ENCODE peak calls at places on chromosomes 3 and 15, in eight cellular contexts. S, E, Z, M, U, Y, A and X are unnamed samples.

GRCh38 chr15:67805008-67805681 is 20.2 kb upstream of the SKOR1 start:
- DNase-seq in Y (no peak), A (no peak), Z (no peak), M (no peak), E (no peak), S (no peak), U (no peak), X (no peak)

GRCh38 chr3:186239321-186239720 is 122.7 kb downstream of the DGKG start:
- DNase-seq in M (no peak), S (no peak), A (peak), Y (no peak), E (no peak), U (no peak), Z (peak), X (no peak)

GRCh38 chr3:30644615-30645014 is 38.2 kb downstream of the TGFBR2 start:
- DNase-seq in Z (peak), A (peak), E (no peak), S (no peak), U (peak), M (no peak), Y (peak), X (no peak)

GRCh38 chr3:184176377-184177330 is 2.0 kb downstream of the AP2M1 start:
- DNase-seq in S (peak), M (no peak), Z (peak), E (peak), Y (peak), U (no peak), A (peak), X (no peak)

GRCh38 chr15:101429646-101430045 is 59.9 kb downstream of the PCSK6 start:
- DNase-seq in Y (no peak), Z (no peak), M (no peak), A (no peak), S (no peak), E (no peak), U (no peak), X (no peak)

GRCh38 chr3:153621988-153622387 is 460.0 kb downstream of the RAP2B start:
- DNase-seq in Z (peak), Y (no peak), E (no peak), S (no peak), M (no peak), U (peak), A (no peak), X (peak)

GRCh38 chr15:51312132-51312531 is 26.3 kb downstream of the CYP19A1 start:
- DNase-seq in Z (no peak), Y (peak), M (no peak), A (no peak), E (no peak), U (no peak), S (no peak), X (no peak)

GRCh38 chr3:156817931-156818765 is 8.0 kb upstream of the LEKR1 start:
- DNase-seq in S (no peak), U (no peak), M (no peak), E (no peak), Y (no peak), Z (no peak), A (no peak), X (no peak)

GRCh38 chr3:12948371-12948770 is 107.0 kb upstream of the RPL32 start:
- DNase-seq in M (no peak), E (no peak), Z (peak), Y (peak), U (no peak), S (no peak), A (no peak), X (no peak)

GRCh38 chr15:31296304-31297220 is 30.1 kb upstream of the KLF13 start:
- DNase-seq in Y (no peak), S (no peak), M (no peak), Z (no peak), E (no peak), A (peak), U (no peak), X (no peak)

GRCh38 chr15:66886241-66886675 is 179.1 kb upstream of the SMAD3 start:
- DNase-seq in U (no peak), M (no peak), Y (no peak), A (no peak), E (no peak), Z (no peak), S (no peak), X (no peak)

GRCh38 chr15:84108725-84109124 is 126.8 kb upstream of the GOLGA6L4 start:
- DNase-seq in E (no peak), Y (peak), U (no peak), M (no peak), Z (no peak), A (no peak), S (peak), X (no peak)
- TF ChIP-seq CTCF in E (no peak), Y (peak), U (peak), M (no peak), Z (peak), A (no peak), S (peak), X (no peak)

DNA sequence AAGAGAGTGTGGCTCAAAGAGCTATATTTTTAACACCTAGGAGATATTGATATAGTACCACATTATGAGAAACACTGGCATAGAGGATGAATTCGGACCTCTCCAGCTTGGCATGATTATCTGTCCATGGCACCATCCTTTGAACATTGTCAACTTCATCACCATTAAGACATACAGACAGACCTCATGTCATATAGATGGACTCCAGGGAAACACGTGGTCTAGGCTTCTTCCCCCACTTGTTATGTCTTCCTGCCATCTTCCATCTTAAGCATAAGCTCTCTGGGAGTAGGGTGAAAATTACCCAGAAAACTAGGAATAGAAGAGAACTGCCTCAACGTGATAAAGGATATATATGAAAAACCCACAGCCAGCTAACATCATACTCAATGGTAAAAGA is 51.8 kb downstream of the OCA2 start:
- DNase-seq in A (no peak), M (no peak), Z (no peak), E (no peak), U (no peak), S (no peak), Y (no peak), X (no peak)
- TF ChIP-seq CTCF in A (no peak), M (no peak), Z (no peak), E (no peak), U (no peak), S (no peak), Y (no peak), X (no peak)

GRCh38 chr3:67529915-67530314 is 124.5 kb downstream of the SUCLG2 start:
- DNase-seq in Z (no peak), M (no peak), E (no peak), U (peak), Y (peak), S (no peak), A (no peak), X (no peak)

GRCh38 chr3:67526246-67526645 is 128.2 kb downstream of the SUCLG2 start:
- DNase-seq in Z (peak), M (no peak), S (no peak), A (no peak), U (no peak), Y (peak), E (peak), X (no peak)

GRCh38 chr3:67529337-67529736 is 125.1 kb downstream of the SUCLG2 start:
- DNase-seq in E (no peak), U (no peak), M (no peak), A (no peak), Y (no peak), S (no peak), Z (no peak), X (no peak)

GRCh38 chr3:67534594-67534993 is 119.8 kb downstream of the SUCLG2 start:
- DNase-seq in E (no peak), S (no peak), A (no peak), Z (no peak), M (no peak), U (no peak), Y (no peak), X (no peak)

DNA sequence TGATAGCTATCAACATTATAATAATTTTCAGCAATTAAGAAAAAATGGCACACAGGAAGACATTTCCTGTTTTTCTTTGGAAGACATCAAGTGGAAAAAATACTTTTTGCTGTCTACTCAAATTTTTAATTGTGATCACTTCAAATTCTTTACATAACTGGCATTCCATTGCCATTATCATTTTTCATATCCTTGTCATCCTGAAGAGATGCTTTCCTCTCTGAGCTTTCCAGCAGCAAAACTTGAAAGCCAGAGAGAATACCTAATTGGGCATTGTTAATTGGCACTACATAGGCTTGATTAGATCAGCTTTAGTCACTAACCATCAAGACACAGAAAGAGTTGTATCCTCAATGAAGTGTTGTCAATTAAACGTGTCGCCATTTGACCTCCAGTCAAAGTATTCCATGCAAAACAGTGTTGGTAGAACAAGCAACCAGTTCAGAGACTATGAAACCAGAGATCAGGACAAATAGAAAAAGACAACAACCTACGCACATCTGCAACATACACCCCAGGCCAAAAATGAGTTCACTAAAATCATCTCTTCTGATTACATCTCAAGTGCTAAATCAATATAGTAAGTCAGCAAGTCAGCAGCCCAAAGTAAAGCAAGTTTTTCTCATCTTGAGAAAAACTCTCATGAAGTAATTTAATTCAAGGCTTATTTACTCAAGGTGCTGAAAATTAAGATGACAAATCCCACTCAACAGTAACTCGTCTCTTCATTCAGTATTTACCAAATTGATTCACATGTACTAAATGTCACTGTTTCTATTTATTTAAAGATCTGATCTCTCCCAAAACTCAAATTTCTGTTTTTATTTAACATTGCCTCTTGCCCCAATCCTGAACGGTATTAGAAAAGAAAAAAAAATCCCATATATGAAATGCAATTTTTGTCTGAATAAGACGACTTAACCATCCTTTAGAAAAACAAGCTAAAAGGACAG is 123.0 kb downstream of the SUCLG2 start:
- DNase-seq in Z (no peak), A (no peak), S (no peak), U (no peak), Y (peak), E (no peak), M (no peak), X (no peak)
- TF ChIP-seq CTCF in Z (no peak), A (no peak), S (no peak), U (no peak), Y (no peak), E (no peak), M (no peak), X (no peak)

GRCh38 chr15:69531302-69532027 is 78.8 kb downstream of the RPLP1 start:
- DNase-seq in S (no peak), E (no peak), M (no peak), U (no peak), Y (no peak), A (no peak), Z (no peak), X (no peak)
- TF ChIP-seq CTCF in S (no peak), E (no peak), M (no peak), U (no peak), Y (no peak), A (no peak), Z (no peak), X (no peak)

GRCh38 chr3:79729096-79729495 is 38.7 kb downstream of the ROBO1 start:
- DNase-seq in A (peak), S (no peak), M (no peak), E (no peak), U (no peak), Y (peak), Z (peak), X (no peak)

GRCh38 chr3:79726795-79727194 is 41.0 kb downstream of the ROBO1 start:
- DNase-seq in Z (no peak), E (no peak), M (no peak), S (no peak), A (no peak), U (no peak), Y (no peak), X (no peak)

DNA sequence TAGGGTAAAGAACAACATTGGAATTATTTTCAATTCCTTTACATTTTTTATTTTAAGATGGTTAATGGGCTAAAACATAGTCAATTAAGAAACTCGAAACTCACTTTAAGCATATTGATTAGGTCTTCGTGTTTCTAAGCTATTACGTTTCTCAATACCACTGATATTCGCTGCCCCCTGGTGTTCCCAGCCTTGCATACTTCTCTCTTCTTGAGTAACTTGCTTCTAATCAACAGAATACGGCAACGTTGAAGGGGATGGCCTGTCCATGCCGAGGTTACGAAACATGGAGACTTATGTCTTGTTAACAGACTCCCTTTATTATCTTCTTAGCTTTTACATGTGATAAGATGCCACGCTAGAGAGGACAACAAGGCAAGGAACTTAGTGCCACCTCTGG is 43.6 kb downstream of the ROBO1 start:
- DNase-seq in A (no peak), S (no peak), Z (no peak), M (peak), U (no peak), E (no peak), Y (no peak), X (no peak)
- TF ChIP-seq CTCF in A (no peak), S (no peak), Z (no peak), M (peak), U (no peak), E (no peak), Y (no peak), X (no peak)

GRCh38 chr15:59764775-59765174 is 75.7 kb upstream of the BNIP2 start:
- DNase-seq in E (no peak), M (no peak), Y (no peak), Z (no peak), S (peak), A (no peak), U (no peak), X (no peak)
- TF ChIP-seq CTCF in E (no peak), M (no peak), Y (no peak), Z (no peak), S (peak), A (no peak), U (peak), X (peak)

GRCh38 chr3:14423197-14423743 is 20.9 kb downstream of the SLC6A6 start:
- DNase-seq in A (peak), S (no peak), Z (no peak), U (no peak), Y (no peak), E (no peak), M (no peak), X (no peak)
- TF ChIP-seq CTCF in A (no peak), S (no peak), Z (no peak), U (no peak), Y (no peak), E (no peak), M (no peak), X (no peak)

DNA sequence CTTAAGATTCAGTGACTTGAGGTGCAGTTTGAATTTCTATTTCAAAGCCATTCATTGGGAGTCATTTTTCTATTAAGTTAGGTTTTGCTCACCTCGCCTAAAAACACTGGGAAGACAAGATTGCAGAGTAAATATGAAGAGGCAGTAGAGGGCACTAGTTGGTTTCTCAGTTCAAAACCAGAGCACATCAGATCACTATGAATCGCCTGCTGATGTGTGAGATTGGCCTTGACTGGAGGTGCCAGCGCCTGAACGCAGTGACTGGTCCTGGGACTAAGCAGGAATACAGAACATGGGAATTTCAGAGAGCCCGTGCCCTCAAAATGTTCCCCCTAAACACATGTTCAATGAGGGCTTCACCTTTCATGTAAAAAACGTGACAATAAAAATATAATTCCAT is 229.0 kb downstream of the ITPR1 start:
- DNase-seq in E (no peak), S (peak), Y (peak), M (no peak), A (peak), U (peak), Z (peak), X (peak)
- TF ChIP-seq CTCF in E (peak), S (peak), Y (no peak), M (no peak), A (no peak), U (peak), Z (peak), X (peak)

GRCh38 chr3:194985031-194985578 is 285.9 kb downstream of the XXYLT1 start:
- DNase-seq in Z (peak), S (peak), A (peak), M (peak), U (no peak), E (no peak), Y (peak), X (no peak)
- TF ChIP-seq CTCF in Z (peak), S (peak), A (no peak), M (no peak), U (no peak), E (peak), Y (peak), X (no peak)

DNA sequence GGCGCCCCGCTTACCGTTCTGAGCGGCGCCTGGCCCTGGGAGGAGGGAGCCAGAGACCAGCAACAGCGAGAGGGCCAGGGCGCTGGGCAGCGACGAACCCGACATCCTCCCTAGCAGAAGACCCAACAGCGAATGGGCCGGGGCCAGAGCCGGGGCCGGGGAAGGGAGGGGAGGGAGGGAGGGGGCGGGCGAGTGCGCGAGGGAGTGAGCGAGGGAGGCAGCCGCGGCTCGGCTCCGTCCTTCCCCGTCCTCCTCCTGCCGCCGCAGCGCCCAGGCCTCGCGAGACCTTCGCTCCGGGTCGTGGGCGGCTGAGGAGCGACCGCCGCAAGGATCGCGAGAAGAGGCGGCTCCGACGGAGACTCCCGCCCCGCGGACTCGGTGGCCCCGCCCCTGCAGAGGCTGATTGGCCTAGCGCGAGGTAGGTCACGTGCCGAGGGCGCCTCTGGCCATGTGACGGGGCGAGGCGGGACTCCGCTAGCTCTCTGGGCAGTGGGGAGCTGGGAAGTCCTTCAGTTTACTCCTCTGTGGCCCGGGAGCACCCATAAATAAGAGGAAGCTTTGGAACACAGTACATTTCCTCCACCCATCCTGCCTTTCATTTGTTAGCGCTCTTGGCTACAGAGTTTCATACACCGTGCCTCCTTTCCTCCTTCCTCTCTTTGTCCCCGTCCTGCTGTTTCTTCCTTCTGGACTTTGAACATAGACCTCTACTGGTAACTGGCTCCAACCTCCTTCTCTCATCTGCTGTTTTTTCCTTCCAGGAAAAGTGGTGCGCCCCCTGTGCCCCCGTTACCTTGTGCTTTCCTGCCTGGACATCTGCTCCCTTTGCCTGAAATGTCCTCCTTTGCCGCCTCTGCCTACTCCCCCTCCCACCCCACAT is at the start of gene NPTN:
- DNase-seq in A (peak), U (peak), E (peak), S (peak), Z (peak), Y (peak), M (peak), X (peak)
- TF ChIP-seq CTCF in A (no peak), U (no peak), E (no peak), S (peak), Z (peak), Y (no peak), M (no peak), X (no peak)